ENCODE peak calls at places on chromosomes 16 and 17, in four cellular contexts. One of them, this sample, is unnamed.

GRCh38 chr17:1107777-1108559 is 71.8 kb downstream of the ABR start:
- DNase-seq in Karpas-422: no peak
- DNase-seq in CD8-positive, alpha-beta memory T cell: peak
- DNase-seq in H7: no peak
- DNase-seq in this sample: no peak

GRCh38 chr17:50322271-50322670 is 23.7 kb upstream of the XYLT2 start:
- DNase-seq in Karpas-422: no peak
- DNase-seq in CD8-positive, alpha-beta memory T cell: no peak
- DNase-seq in H7: no peak
- DNase-seq in this sample: no peak

GRCh38 chr17:58252141-58252540 is 13.8 kb downstream of the LPO start:
- DNase-seq in Karpas-422: no peak
- DNase-seq in CD8-positive, alpha-beta memory T cell: no peak
- DNase-seq in H7: peak
- DNase-seq in this sample: no peak

GRCh38 chr16:16033208-16033717 is 83.8 kb downstream of the ABCC1 start:
- DNase-seq in Karpas-422: no peak
- DNase-seq in CD8-positive, alpha-beta memory T cell: peak
- DNase-seq in H7: no peak
- DNase-seq in this sample: no peak

GRCh38 chr17:2062571-2063183 is 7.8 kb downstream of the HIC1 start:
- DNase-seq in Karpas-422: no peak
- DNase-seq in CD8-positive, alpha-beta memory T cell: no peak
- DNase-seq in H7: peak
- DNase-seq in this sample: no peak

GRCh38 chr17:29579866-29580771 is 9.3 kb downstream of the GIT1 start:
- DNase-seq in Karpas-422: peak
- DNase-seq in CD8-positive, alpha-beta memory T cell: peak
- DNase-seq in H7: peak
- DNase-seq in this sample: peak

GRCh38 chr16:61432421-61432820 is 603.8 kb downstream of the CDH8 start:
- DNase-seq in Karpas-422: no peak
- DNase-seq in CD8-positive, alpha-beta memory T cell: no peak
- DNase-seq in H7: no peak
- DNase-seq in this sample: no peak

GRCh38 chr16:1579214-1579613 is 32.7 kb downstream of the IFT140 start:
- DNase-seq in Karpas-422: no peak
- DNase-seq in CD8-positive, alpha-beta memory T cell: no peak
- DNase-seq in H7: no peak
- DNase-seq in this sample: no peak

GRCh38 chr17:49021095-49021767 is 24.0 kb downstream of the IGF2BP1 start:
- DNase-seq in Karpas-422: no peak
- DNase-seq in CD8-positive, alpha-beta memory T cell: no peak
- DNase-seq in H7: peak
- DNase-seq in this sample: no peak

GRCh38 chr16:1911467-1912214 is 6.6 kb downstream of the HS3ST6 start:
- DNase-seq in Karpas-422: no peak
- DNase-seq in CD8-positive, alpha-beta memory T cell: no peak
- DNase-seq in H7: peak
- DNase-seq in this sample: no peak

GRCh38 chr17:44968225-44969143 is at the start of gene C1QL1:
- DNase-seq in Karpas-422: peak
- DNase-seq in CD8-positive, alpha-beta memory T cell: peak
- DNase-seq in H7: peak
- DNase-seq in this sample: peak

GRCh38 chr17:44959821-44960523 is 8.1 kb downstream of the C1QL1 start:
- DNase-seq in Karpas-422: no peak
- DNase-seq in CD8-positive, alpha-beta memory T cell: no peak
- DNase-seq in H7: no peak
- DNase-seq in this sample: no peak

GRCh38 chr16:11668590-11669379 is 530 bp downstream of the SNN start:
- DNase-seq in Karpas-422: no peak
- DNase-seq in CD8-positive, alpha-beta memory T cell: peak
- DNase-seq in H7: peak
- DNase-seq in this sample: no peak
- H3K4me3 ChIP-seq in Karpas-422: peak
- H3K4me3 ChIP-seq in CD8-positive, alpha-beta memory T cell: peak
- H3K4me3 ChIP-seq in H7: peak
- H3K4me3 ChIP-seq in this sample: peak

GRCh38 chr17:37273419-37274051 is 102.2 kb upstream of the C17orf78 start:
- DNase-seq in Karpas-422: no peak
- DNase-seq in CD8-positive, alpha-beta memory T cell: no peak
- DNase-seq in H7: peak
- DNase-seq in this sample: peak
- H3K4me3 ChIP-seq in Karpas-422: no peak
- H3K4me3 ChIP-seq in CD8-positive, alpha-beta memory T cell: no peak
- H3K4me3 ChIP-seq in H7: no peak
- H3K4me3 ChIP-seq in this sample: no peak

GRCh38 chr17:8868529-8868951 is 1.1 kb upstream of the PIK3R6 start:
- DNase-seq in Karpas-422: no peak
- DNase-seq in CD8-positive, alpha-beta memory T cell: no peak
- DNase-seq in H7: no peak
- DNase-seq in this sample: no peak
- H3K4me3 ChIP-seq in Karpas-422: no peak
- H3K4me3 ChIP-seq in CD8-positive, alpha-beta memory T cell: no peak
- H3K4me3 ChIP-seq in H7: no peak
- H3K4me3 ChIP-seq in this sample: no peak

GRCh38 chr16:89791278-89791995 is 25.0 kb downstream of the FANCA start:
- DNase-seq in Karpas-422: no peak
- DNase-seq in CD8-positive, alpha-beta memory T cell: no peak
- DNase-seq in H7: no peak
- DNase-seq in this sample: no peak

GRCh38 chr16:89785523-89786155 is 30.8 kb downstream of the FANCA start:
- DNase-seq in Karpas-422: no peak
- DNase-seq in CD8-positive, alpha-beta memory T cell: peak
- DNase-seq in H7: no peak
- DNase-seq in this sample: no peak

GRCh38 chr16:89786474-89787364 is 29.7 kb downstream of the FANCA start:
- DNase-seq in Karpas-422: no peak
- DNase-seq in CD8-positive, alpha-beta memory T cell: no peak
- DNase-seq in H7: no peak
- DNase-seq in this sample: no peak

GRCh38 chr16:89784409-89784808 is 32.0 kb downstream of the FANCA start:
- DNase-seq in Karpas-422: no peak
- DNase-seq in CD8-positive, alpha-beta memory T cell: peak
- DNase-seq in H7: no peak
- DNase-seq in this sample: no peak

DNA sequence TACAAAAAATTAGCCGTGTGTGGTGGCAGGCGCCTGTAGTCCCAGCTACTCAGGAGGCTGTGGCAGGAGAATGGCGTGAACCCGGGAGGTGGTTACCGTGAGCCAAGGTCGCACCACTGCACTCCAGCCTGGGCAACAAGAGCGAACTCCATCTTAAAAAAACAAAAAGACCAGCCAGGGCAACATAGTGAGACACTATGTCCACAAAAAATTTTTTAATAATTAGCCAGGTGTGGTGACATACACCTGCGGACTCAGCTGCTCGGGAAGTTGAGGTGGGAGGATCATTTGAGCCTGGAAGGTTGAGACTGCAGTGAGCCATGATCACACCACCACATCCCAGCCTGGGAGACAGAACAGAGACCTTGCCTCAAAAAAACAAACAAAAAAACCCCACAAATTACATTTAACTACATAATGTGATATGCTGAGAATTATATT is 29.1 kb downstream of the FANCA start:
- DNase-seq in Karpas-422: no peak
- DNase-seq in CD8-positive, alpha-beta memory T cell: no peak
- DNase-seq in H7: no peak
- DNase-seq in this sample: no peak
- H3K4me3 ChIP-seq in Karpas-422: no peak
- H3K4me3 ChIP-seq in CD8-positive, alpha-beta memory T cell: no peak
- H3K4me3 ChIP-seq in H7: no peak
- H3K4me3 ChIP-seq in this sample: no peak

GRCh38 chr16:79573881-79574280 is 26.7 kb downstream of the MAF start:
- DNase-seq in Karpas-422: no peak
- DNase-seq in CD8-positive, alpha-beta memory T cell: no peak
- DNase-seq in H7: no peak
- DNase-seq in this sample: no peak

GRCh38 chr16:79573071-79573470 is 27.5 kb downstream of the MAF start:
- DNase-seq in Karpas-422: no peak
- DNase-seq in CD8-positive, alpha-beta memory T cell: no peak
- DNase-seq in H7: no peak
- DNase-seq in this sample: no peak

GRCh38 chr16:79571065-79571697 is 29.4 kb downstream of the MAF start:
- DNase-seq in Karpas-422: peak
- DNase-seq in CD8-positive, alpha-beta memory T cell: no peak
- DNase-seq in H7: no peak
- DNase-seq in this sample: peak

DNA sequence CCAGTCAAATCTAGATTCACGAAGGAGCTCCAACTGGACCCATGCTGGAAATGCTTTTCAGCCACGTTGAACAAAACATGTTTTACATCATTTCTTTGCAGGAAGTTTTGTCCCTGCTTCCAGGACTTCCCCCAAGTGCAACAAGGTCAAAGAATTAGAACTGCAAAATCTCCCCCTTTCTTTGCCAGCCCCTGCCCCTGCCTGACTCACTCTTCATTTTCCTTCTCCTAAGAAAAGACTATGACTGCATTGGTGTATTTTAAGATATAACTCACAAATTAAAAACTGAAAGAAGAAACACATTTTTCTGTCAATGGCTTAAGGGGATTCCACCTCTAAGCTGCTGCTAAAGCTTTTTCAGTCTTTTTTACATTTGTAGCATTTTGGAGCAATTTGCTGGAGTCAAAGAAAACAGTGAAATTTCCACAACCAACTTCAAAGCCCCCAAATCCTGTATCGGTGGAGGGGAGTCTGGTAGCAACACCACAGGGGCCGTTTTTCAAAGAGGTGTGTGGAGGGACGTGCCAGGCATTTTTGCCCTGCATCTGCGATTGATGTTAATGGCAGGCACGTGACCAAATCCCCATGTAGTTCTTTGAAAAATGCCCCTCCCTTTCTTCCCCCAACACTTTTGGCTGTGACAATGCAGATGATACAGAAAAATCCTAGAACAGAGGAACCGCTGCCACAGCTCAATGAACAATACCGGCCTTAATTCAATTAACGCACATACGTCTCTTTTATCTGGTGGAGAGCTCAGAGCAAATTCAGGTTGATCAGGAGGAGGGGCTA is 28.6 kb downstream of the MAF start:
- DNase-seq in Karpas-422: no peak
- DNase-seq in CD8-positive, alpha-beta memory T cell: no peak
- DNase-seq in H7: no peak
- DNase-seq in this sample: no peak
- H3K4me3 ChIP-seq in Karpas-422: no peak
- H3K4me3 ChIP-seq in CD8-positive, alpha-beta memory T cell: no peak
- H3K4me3 ChIP-seq in H7: no peak
- H3K4me3 ChIP-seq in this sample: no peak

DNA sequence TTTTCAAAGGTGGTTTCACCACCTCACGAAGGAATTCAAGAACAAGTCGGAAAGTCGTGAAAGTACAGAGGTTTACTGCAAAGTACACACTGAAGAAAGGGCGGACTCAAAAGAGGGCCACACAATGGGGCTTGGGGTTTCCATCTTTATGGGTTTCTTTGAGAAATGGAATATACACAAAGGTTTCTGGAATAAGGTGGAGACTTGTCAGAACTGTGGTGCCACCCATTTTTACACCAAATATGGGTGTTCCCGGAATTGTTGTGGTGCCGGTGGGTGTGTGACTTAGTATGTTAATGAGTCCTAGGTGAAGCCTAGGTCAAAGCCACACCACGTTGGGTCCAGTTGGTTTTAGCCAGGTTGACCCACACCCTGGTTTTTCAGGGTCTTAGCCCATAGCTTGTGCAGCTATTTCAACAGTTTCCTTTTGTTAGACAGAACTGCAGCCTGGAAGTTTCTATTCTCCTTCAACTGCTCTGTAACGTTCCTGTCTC is 567 bp upstream of the GCSH start:
- DNase-seq in Karpas-422: no peak
- DNase-seq in CD8-positive, alpha-beta memory T cell: no peak
- DNase-seq in H7: no peak
- DNase-seq in this sample: no peak
- H3K4me3 ChIP-seq in Karpas-422: peak
- H3K4me3 ChIP-seq in CD8-positive, alpha-beta memory T cell: peak
- H3K4me3 ChIP-seq in H7: no peak
- H3K4me3 ChIP-seq in this sample: no peak

GRCh38 chr17:73645050-73645871 is 1.0 kb upstream of the SDK2 start:
- DNase-seq in Karpas-422: no peak
- DNase-seq in CD8-positive, alpha-beta memory T cell: peak
- DNase-seq in H7: peak
- DNase-seq in this sample: no peak
- H3K4me3 ChIP-seq in Karpas-422: no peak
- H3K4me3 ChIP-seq in CD8-positive, alpha-beta memory T cell: no peak
- H3K4me3 ChIP-seq in H7: peak
- H3K4me3 ChIP-seq in this sample: no peak